ENCODE peak calls at places on chromosomes 6 and 20, in four cellular contexts. B is K562, Q is GM12878, E is SK-N-SH. Y is an unnamed sample.

GRCh38 chr6:63491104-63491503 is 81.2 kb upstream of the LOC128125822 start:
- DNase-seq in B (no peak), Q (no peak), E (no peak), Y (no peak)

GRCh38 chr20:10708342-10709185 is 34.8 kb upstream of the JAG1 start:
- DNase-seq in B (no peak), Q (no peak), E (no peak), Y (no peak)

GRCh38 chr20:41205313-41205712 is 68.0 kb downstream of the PLCG1 start:
- DNase-seq in B (no peak), Q (no peak), E (no peak), Y (no peak)

GRCh38 chr6:37741757-37742400 is 44.2 kb upstream of the MDGA1 start:
- DNase-seq in B (peak), Q (no peak), E (peak), Y (peak)

GRCh38 chr20:50192364-50193168 is 1.9 kb downstream of the CEBPB start:
- DNase-seq in B (peak), Q (peak), E (peak), Y (peak)

GRCh38 chr6:23890543-23891227 is 235.3 kb upstream of the NRSN1 start:
- DNase-seq in B (no peak), Q (no peak), E (no peak), Y (no peak)

GRCh38 chr6:121597654-121598053 is 162.2 kb downstream of the GJA1 start:
- DNase-seq in B (no peak), Q (no peak), E (no peak), Y (no peak)

GRCh38 chr6:160882741-160883340 is 108.7 kb upstream of the MAP3K4 start:
- DNase-seq in B (no peak), Q (no peak), E (no peak), Y (no peak)

GRCh38 chr6:46419576-46420002 is 71.7 kb downstream of the RCAN2 start:
- DNase-seq in B (peak), Q (peak), E (peak), Y (peak)

GRCh38 chr6:40395066-40395697 is 192.0 kb downstream of the LRFN2 start:
- DNase-seq in B (no peak), Q (no peak), E (no peak), Y (no peak)

GRCh38 chr6:85460951-85461805 is 11.3 kb downstream of the NT5E start:
- DNase-seq in B (no peak), Q (peak), E (no peak), Y (no peak)

GRCh38 chr6:36834576-36835293 is 4.5 kb downstream of the CPNE5 start:
- DNase-seq in B (peak), Q (no peak), E (peak), Y (peak)

GRCh38 chr6:85462673-85463072 is 12.8 kb downstream of the NT5E start:
- DNase-seq in B (no peak), Q (no peak), E (no peak), Y (no peak)

GRCh38 chr20:63977392-63978276 is 1.8 kb downstream of the SAMD10 start:
- DNase-seq in B (no peak), Q (no peak), E (no peak), Y (no peak)

GRCh38 chr6:131740161-131740560 is 29.3 kb upstream of the CTAGE9 start:
- DNase-seq in B (no peak), Q (no peak), E (no peak), Y (no peak)

GRCh38 chr6:90611996-90612690 is 25.3 kb upstream of the MAP3K7 start:
- DNase-seq in B (no peak), Q (no peak), E (peak), Y (no peak)

GRCh38 chr20:35146299-35146921 is 726 bp downstream of the EDEM2 start:
- DNase-seq in B (peak), Q (no peak), E (peak), Y (peak)

DNA sequence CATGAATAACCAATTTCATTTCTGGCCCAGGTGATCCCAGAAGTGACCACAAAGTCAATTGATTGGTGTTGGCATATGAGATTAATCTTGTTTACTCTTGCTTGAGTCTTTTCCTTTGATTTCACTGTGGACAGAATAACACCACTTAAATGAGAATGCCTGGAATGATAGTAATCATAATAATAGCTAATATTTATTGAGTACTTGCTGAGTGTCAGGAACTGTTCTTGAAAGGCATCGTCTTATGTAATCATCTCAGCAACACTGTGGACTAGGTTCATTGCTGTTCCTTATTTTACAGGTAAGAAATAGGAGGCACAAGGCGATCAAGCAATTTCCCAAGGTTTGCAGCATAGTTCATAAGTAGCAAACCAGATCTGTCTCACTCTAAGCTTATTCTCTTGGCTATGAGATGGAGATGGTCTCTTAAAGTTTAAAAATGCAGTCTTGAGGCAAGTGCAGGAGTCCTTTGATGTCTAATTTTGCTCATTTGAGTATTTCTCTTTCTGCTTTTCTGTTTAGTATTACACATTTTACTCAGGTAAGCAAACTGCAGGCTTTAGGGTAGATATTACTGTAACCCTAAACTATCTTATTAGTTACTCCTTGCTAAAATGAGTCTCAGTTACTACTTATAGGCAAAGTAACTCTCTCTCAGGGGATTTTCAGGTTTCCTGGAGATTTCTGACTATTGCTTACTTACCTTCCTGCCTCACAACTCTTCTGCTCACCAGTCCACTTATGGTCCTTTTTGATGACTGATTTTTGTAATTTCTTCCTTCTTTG is 6.3 kb downstream of the ADGRG6 start:
- DNase-seq in B (no peak), Q (no peak), E (no peak), Y (no peak)
- TF ChIP-seq USF1 in B (no peak), Q (no peak), E (no peak), Y (no peak)

GRCh38 chr6:110048221-110048875 is 70.2 kb downstream of the GPR6 start:
- DNase-seq in B (no peak), Q (no peak), E (no peak), Y (no peak)
- TF ChIP-seq CTCF in B (no peak), Q (no peak), E (no peak), Y (no peak)

GRCh38 chr6:151007069-151007468 is 141.6 kb downstream of the MTHFD1L start:
- DNase-seq in B (no peak), Q (no peak), E (no peak), Y (no peak)

GRCh38 chr6:151005896-151006632 is 140.6 kb downstream of the MTHFD1L start:
- DNase-seq in B (no peak), Q (no peak), E (no peak), Y (no peak)

GRCh38 chr6:151002562-151002961 is 137.1 kb downstream of the MTHFD1L start:
- DNase-seq in B (no peak), Q (no peak), E (no peak), Y (no peak)

GRCh38 chr6:151005126-151005525 is 139.6 kb downstream of the MTHFD1L start:
- DNase-seq in B (no peak), Q (no peak), E (no peak), Y (no peak)

DNA sequence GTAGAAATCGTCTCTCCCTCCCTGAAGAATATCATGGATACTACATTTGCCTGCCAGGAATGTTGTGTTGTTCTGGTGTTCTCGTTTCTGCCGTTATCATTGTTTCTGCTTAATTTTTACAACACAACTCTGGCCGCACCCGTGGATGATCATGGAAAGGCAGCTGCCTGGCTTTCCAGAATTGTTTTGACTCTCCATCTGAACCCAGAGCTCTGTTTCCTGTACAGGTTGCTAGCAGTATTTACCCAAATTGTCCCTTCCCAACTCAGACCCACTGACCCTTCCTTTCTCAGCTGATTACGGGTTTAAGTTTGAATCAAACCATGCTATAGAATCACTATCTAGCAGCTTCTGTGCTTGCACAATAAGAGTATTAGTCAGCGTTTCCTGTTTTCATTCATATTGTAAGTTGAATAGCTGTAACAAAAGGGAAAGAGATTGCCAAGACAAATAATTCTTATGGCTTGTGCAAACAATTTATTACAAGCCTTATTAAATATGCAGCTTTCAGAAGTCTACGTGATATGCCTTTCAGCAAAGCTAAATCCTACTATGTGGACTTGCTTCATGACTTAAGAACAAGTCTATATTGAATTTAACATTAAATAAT is 139.0 kb downstream of the MTHFD1L start:
- DNase-seq in B (no peak), Q (no peak), E (no peak), Y (no peak)
- TF ChIP-seq USF1 in B (no peak), Q (no peak), E (no peak), Y (no peak)

DNA sequence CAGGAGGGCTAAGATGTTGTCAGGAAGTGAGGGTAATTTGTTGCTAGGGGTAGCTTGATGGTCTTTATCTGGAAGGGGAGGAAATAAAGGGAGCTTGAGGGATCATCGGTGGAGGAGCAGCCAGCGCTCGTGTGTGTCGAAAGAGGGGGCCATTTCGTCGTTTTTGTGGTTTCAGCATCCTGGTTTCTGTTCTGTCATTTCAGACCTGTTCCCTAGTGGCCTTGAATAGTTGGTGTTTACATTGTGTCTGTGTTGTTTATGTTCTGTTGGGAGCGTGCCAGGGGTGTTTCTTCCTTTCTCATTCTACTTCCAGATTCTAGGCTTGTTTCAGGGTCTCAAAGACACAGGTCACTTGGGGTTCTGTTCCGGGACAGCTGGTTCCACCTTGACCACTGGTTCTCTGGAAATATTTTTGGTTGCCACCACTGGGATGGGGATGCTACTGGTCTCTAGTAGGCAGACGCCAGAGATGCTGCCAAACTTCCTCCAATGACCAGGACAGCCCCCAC is 113.9 kb upstream of the NAA20 start:
- DNase-seq in B (no peak), Q (no peak), E (no peak), Y (no peak)
- TF ChIP-seq CTCF in B (peak), Q (peak), E (no peak), Y (no peak)

GRCh38 chr6:148177589-148178233 is 164.9 kb upstream of the SASH1 start:
- DNase-seq in B (peak), Q (no peak), E (peak), Y (peak)
- TF ChIP-seq USF1 in B (no peak), Q (no peak), E (no peak), Y (no peak)

Y was measured in WTC11.